ENCODE peak calls at places on chromosome 11, in seven cellular contexts. H is naive B cell; V is activated effector memory CD4-positive, alpha-beta T cell treated with Interleukin-2 at 50 U/mL for 16 hours; L is thoracic aorta; F is HFF-Myc; R is Karpas-422; Q is DMS79. K is an unnamed sample.

GRCh38 chr11:454043-454442 is 4.0 kb downstream of the PTDSS2 start:
- DNase-seq in H (no peak), V (no peak), L (no peak), F (no peak), R (no peak), Q (no peak), K (no peak)

GRCh38 chr11:223026-223789 is 12.9 kb downstream of the SIRT3 start:
- DNase-seq in H (no peak), V (no peak), L (no peak), F (no peak), R (no peak), Q (no peak), K (no peak)

GRCh38 chr11:118916842-118917388 is 8.8 kb downstream of the BCL9L start:
- DNase-seq in H (no peak), V (no peak), L (no peak), F (no peak), R (no peak), Q (no peak), K (peak)

GRCh38 chr11:2795491-2795991 is 90.0 kb downstream of the CDKN1C start:
- DNase-seq in H (no peak), V (no peak), L (no peak), F (no peak), R (no peak), Q (no peak), K (no peak)

GRCh38 chr11:62013266-62014157 is 46.1 kb upstream of the FTH1 start:
- DNase-seq in H (no peak), V (no peak), L (no peak), F (no peak), R (no peak), Q (no peak), K (peak)

GRCh38 chr11:123576501-123576900 is 77.9 kb downstream of the SCN3B start:
- DNase-seq in H (no peak), V (no peak), L (no peak), F (no peak), R (no peak), Q (no peak), K (no peak)

GRCh38 chr11:35629914-35630313 is 11.7 kb downstream of the FJX1 start:
- DNase-seq in H (no peak), V (no peak), L (no peak), F (peak), R (no peak), Q (no peak), K (peak)

GRCh38 chr11:1047576-1048156 is 11.1 kb upstream of the MUC6 start:
- DNase-seq in H (no peak), V (no peak), L (no peak), F (no peak), R (no peak), Q (no peak), K (no peak)

GRCh38 chr11:122735031-122735430 is 79.5 kb downstream of the UBASH3B start:
- DNase-seq in H (no peak), V (no peak), L (no peak), F (no peak), R (no peak), Q (no peak), K (no peak)

GRCh38 chr11:62556872-62557631 is 10.4 kb upstream of the AHNAK start:
- DNase-seq in H (no peak), V (no peak), L (no peak), F (no peak), R (no peak), Q (no peak), K (peak)

GRCh38 chr11:134913391-134913790 is 501.3 kb upstream of the B3GAT1 start:
- DNase-seq in H (no peak), V (no peak), L (no peak), F (no peak), R (no peak), Q (no peak), K (no peak)

GRCh38 chr11:101456812-101457211 is 127.0 kb downstream of the TRPC6 start:
- DNase-seq in H (no peak), V (no peak), L (no peak), F (no peak), R (peak), Q (no peak), K (peak)

GRCh38 chr11:120182357-120182756 is 28.5 kb upstream of the OAF start:
- DNase-seq in H (no peak), V (no peak), L (no peak), F (no peak), R (no peak), Q (no peak), K (no peak)

GRCh38 chr11:19441752-19442553 is 201.2 kb upstream of the E2F8 start:
- DNase-seq in H (no peak), V (no peak), L (peak), F (peak), R (no peak), Q (no peak), K (peak)

GRCh38 chr11:20601221-20601914 is 2.0 kb downstream of the SLC6A5 start:
- DNase-seq in H (no peak), V (no peak), L (no peak), F (no peak), R (no peak), Q (no peak), K (no peak)

GRCh38 chr11:62880803-62881578 is at the start of gene SLC3A2:
- DNase-seq in H (peak), V (peak), L (peak), F (no peak), R (peak), Q (peak), K (peak)

GRCh38 chr11:59184876-59185275 is 12.9 kb downstream of the DTX4 start:
- DNase-seq in H (no peak), V (no peak), L (no peak), F (no peak), R (no peak), Q (no peak), K (no peak)

GRCh38 chr11:69382131-69383128 is 88.5 kb downstream of the MYEOV start:
- DNase-seq in H (no peak), V (no peak), L (no peak), F (no peak), R (peak), Q (no peak), K (peak)

GRCh38 chr11:6258141-6258540 is 1.5 kb upstream of the CCKBR start:
- DNase-seq in H (no peak), V (no peak), L (no peak), F (no peak), R (no peak), Q (no peak), K (no peak)

GRCh38 chr11:65498727-65498976 is 193 bp upstream of the MALAT1 start:
- DNase-seq in H (no peak), V (no peak), L (no peak), F (no peak), R (no peak), Q (no peak), K (no peak)

GRCh38 chr11:33893711-33894401 is 2.0 kb upstream of the LMO2 start:
- DNase-seq in H (peak), V (peak), L (no peak), F (no peak), R (no peak), Q (no peak), K (no peak)

GRCh38 chr11:125110996-125111340 is 458 bp downstream of the TMEM218 start:
- DNase-seq in H (no peak), V (no peak), L (no peak), F (no peak), R (peak), Q (peak), K (no peak)

GRCh38 chr11:77871855-77872254 is 50.9 kb downstream of the AAMDC start:
- DNase-seq in H (no peak), V (no peak), L (no peak), F (no peak), R (no peak), Q (no peak), K (peak)

GRCh38 chr11:10603721-10604297 is 35.3 kb upstream of the LYVE1 start:
- DNase-seq in H (no peak), V (no peak), L (no peak), F (no peak), R (no peak), Q (no peak), K (no peak)

GRCh38 chr11:46554205-46555162 is 39.3 kb downstream of the AMBRA1 start:
- DNase-seq in H (no peak), V (no peak), L (no peak), F (no peak), R (no peak), Q (no peak), K (peak)

GRCh38 chr11:76268498-76268897 is 62.2 kb upstream of the WNT11 start:
- DNase-seq in H (no peak), V (no peak), L (no peak), F (no peak), R (no peak), Q (no peak), K (no peak)